ENCODE peak calls at places on chromosomes 11 and 22, in seven cellular contexts. V, I, L, T, F, C and P are unnamed samples.

GRCh38 chr22:24525416-24526037 is 29.4 kb downstream of the GUCD1 start:
- DNase-seq in F (peak), V (peak), L (peak), I (peak), T (peak), C (peak), P (peak)

GRCh38 chr22:41256898-41257260 is 16.1 kb upstream of the CHADL start:
- DNase-seq in L (no peak), V (no peak), I (no peak), T (no peak), F (no peak), C (peak), P (no peak)

GRCh38 chr22:32528316-32528715 is 53.7 kb downstream of the FBXO7 start:
- DNase-seq in T (no peak), I (no peak), V (no peak), C (no peak), L (peak), F (no peak), P (no peak)

GRCh38 chr11:4480577-4481539 is 1.6 kb upstream of the OR52K1 start:
- DNase-seq in T (no peak), I (no peak), F (no peak), C (peak), V (no peak), L (no peak), P (peak)

GRCh38 chr11:89182773-89183172 is 5.1 kb downstream of the TYR start:
- DNase-seq in T (no peak), I (no peak), V (no peak), C (no peak), F (no peak), L (no peak), P (peak)

GRCh38 chr11:2557381-2557780 is 112.6 kb downstream of the KCNQ1 start:
- DNase-seq in I (no peak), C (no peak), T (no peak), V (no peak), L (peak), F (no peak), P (no peak)

GRCh38 chr11:72832301-72833082 is 18.3 kb downstream of the ATG16L2 start:
- DNase-seq in C (no peak), L (no peak), V (no peak), F (no peak), T (no peak), I (no peak), P (no peak)

GRCh38 chr11:92401507-92401906 is 176.9 kb downstream of the FAT3 start:
- DNase-seq in T (no peak), V (no peak), I (no peak), C (no peak), F (no peak), L (no peak), P (no peak)

GRCh38 chr22:19687561-19688300 is 26.6 kb upstream of the SEPTIN5 start:
- DNase-seq in V (no peak), I (no peak), C (no peak), L (no peak), T (no peak), F (peak), P (peak)

GRCh38 chr11:129190087-129190486 is 2.0 kb downstream of the ARHGAP32 start:
- DNase-seq in T (no peak), V (no peak), L (no peak), C (no peak), F (peak), I (peak), P (peak)

GRCh38 chr22:19430890-19431541 is 517 bp downstream of the HIRA start:
- DNase-seq in C (no peak), L (no peak), F (peak), T (no peak), I (peak), V (peak), P (peak)

GRCh38 chr11:34468209-34468841 is 29.6 kb downstream of the CAT start:
- DNase-seq in L (no peak), F (peak), C (peak), I (peak), T (peak), V (peak), P (peak)

GRCh38 chr11:70082829-70083228 is 4.7 kb downstream of the ANO1 start:
- DNase-seq in C (no peak), V (peak), T (no peak), F (peak), I (no peak), L (no peak), P (no peak)

GRCh38 chr11:126716456-126717083 is 284.0 kb downstream of the KIRREL3 start:
- DNase-seq in T (peak), F (peak), C (peak), V (peak), I (peak), L (no peak), P (peak)

GRCh38 chr11:48341466-48341865 is 16.7 kb downstream of the OR4C3 start:
- DNase-seq in L (no peak), C (no peak), F (no peak), I (no peak), T (no peak), V (peak), P (no peak)

GRCh38 chr11:496834-497564 is 10.0 kb downstream of the RNH1 start:
- DNase-seq in V (no peak), C (no peak), L (no peak), F (no peak), T (no peak), I (no peak), P (no peak)

GRCh38 chr11:64608636-64609035 is 17.6 kb downstream of the SLC22A12 start:
- DNase-seq in T (no peak), F (no peak), I (no peak), C (no peak), V (no peak), L (no peak), P (no peak)

GRCh38 chr11:65486570-65487466 is 12.0 kb upstream of the MALAT1 start:
- DNase-seq in F (no peak), I (peak), V (no peak), C (no peak), L (peak), T (no peak), P (no peak)

GRCh38 chr11:103877221-103877620 is 159.2 kb upstream of the DDI1 start:
- DNase-seq in V (no peak), T (no peak), I (no peak), C (no peak), F (no peak), L (no peak), P (peak)
- TF ChIP-seq CTCF in V (peak), T (no peak), I (no peak), C (peak), F (no peak), L (no peak), P (peak)

DNA sequence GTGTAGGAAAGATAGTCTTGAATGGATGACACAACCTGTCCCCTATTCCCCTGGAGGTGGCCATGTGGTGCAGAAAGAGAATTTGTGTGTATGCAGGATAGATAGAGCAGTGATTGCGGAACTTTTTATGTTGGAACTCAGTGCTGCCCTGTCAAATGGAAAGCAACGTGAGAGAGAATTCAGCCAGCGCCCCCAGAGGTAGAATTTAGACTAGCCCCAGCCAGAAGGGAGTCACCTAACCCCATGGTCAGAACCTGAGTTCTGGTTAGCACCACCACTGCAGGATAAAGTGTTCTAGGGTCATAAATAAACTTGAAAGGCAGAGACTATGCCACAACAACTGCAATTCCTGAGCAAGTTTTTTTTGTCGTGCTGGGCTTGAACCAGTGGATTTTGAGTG is 152.9 kb upstream of the GRIA4 start:
- DNase-seq in T (no peak), I (no peak), L (no peak), V (no peak), C (no peak), F (no peak), P (no peak)
- TF ChIP-seq CTCF in T (no peak), I (no peak), L (no peak), V (no peak), C (peak), F (no peak), P (peak)

GRCh38 chr11:112554586-112554985 is 293.9 kb upstream of the PLET1 start:
- DNase-seq in V (no peak), I (no peak), F (no peak), T (no peak), L (no peak), C (no peak), P (no peak)
- TF ChIP-seq CTCF in V (no peak), I (no peak), F (no peak), T (no peak), L (no peak), C (no peak), P (no peak)

DNA sequence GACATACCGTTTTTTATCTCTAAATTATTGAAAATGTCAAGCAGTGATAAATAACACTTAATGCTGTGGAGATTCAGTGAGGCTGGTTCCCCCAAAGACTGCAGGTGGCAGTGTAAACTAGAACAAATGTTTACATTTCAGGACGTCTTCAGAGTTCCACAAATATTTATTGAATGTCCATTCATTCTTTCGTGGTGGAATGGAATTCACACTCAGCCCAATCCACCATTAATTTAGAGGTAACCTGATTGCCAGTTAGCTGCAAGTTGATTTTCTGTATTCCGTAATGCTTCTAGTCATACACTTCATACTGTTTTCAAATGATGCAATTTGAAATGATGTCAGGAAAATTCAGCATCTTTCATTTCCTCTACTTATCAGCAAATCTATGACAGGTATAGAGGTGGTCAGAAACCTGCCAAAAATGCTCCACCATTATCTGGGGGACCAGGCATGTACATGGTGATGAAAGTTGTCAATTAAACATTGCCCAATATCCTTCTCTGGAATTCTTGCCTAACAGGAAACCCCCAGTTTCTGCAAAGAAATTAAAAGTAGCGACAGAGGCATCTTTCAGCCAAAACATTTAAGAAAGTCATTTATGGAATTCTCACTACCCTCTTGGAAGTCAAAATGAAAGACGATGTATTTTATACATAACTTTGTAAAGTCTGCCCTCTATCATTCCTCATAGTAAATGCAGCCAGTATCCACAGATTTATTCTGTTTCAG is 94.3 kb upstream of the BMAL1 start:
- DNase-seq in V (peak), C (peak), T (no peak), F (no peak), I (no peak), L (no peak), P (peak)
- TF ChIP-seq CTCF in V (peak), C (peak), T (peak), F (peak), I (peak), L (peak), P (peak)

GRCh38 chr11:97451441-97451840 is 1061.6 kb downstream of the JRKL start:
- DNase-seq in F (no peak), I (no peak), T (no peak), V (no peak), L (no peak), C (no peak), P (no peak)

GRCh38 chr11:97460091-97460490 is 1070.3 kb downstream of the JRKL start:
- DNase-seq in L (no peak), T (no peak), C (no peak), F (no peak), V (no peak), I (no peak), P (no peak)

DNA sequence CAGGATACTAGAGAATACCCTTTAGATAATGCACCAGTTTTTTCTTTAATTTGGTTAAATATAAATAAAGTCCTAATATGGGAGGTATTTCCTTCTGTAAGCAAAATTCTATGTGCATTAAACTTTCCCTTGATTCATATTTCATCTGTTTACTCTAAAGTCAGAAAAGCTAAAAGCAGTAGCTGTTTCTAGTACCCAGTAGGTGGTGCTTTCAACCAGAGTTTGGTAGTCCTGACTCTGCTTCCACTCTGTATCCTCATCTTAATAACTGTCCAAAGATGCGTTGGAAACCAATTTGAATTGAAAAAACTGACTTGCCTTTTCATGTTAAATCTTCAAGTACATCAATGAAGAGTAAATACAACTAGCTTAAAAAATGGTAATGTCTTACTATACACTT is 1065.2 kb downstream of the JRKL start:
- DNase-seq in F (no peak), C (peak), T (no peak), I (no peak), L (no peak), V (peak), P (no peak)
- TF ChIP-seq CTCF in F (no peak), C (peak), T (no peak), I (no peak), L (no peak), V (peak), P (no peak)

GRCh38 chr22:39595622-39596182 is 25.1 kb downstream of the CACNA1I start:
- DNase-seq in F (no peak), L (no peak), V (no peak), I (no peak), C (no peak), T (no peak), P (no peak)

GRCh38 chr22:39596601-39597000 is 26.0 kb downstream of the CACNA1I start:
- DNase-seq in L (no peak), F (no peak), I (no peak), C (no peak), T (no peak), V (no peak), P (no peak)

GRCh38 chr22:39600491-39601179 is 30.1 kb downstream of the CACNA1I start:
- DNase-seq in V (no peak), L (no peak), F (no peak), I (no peak), C (no peak), T (no peak), P (no peak)

GRCh38 chr22:39597236-39597869 is 26.8 kb downstream of the CACNA1I start:
- DNase-seq in L (no peak), C (no peak), I (no peak), V (no peak), T (no peak), F (no peak), P (no peak)

GRCh38 chr22:39598017-39598965 is 27.7 kb downstream of the CACNA1I start:
- DNase-seq in L (no peak), T (peak), I (peak), V (peak), F (peak), C (no peak), P (no peak)
- TF ChIP-seq CTCF in L (no peak), T (no peak), I (peak), V (peak), F (no peak), C (peak), P (no peak)

DNA sequence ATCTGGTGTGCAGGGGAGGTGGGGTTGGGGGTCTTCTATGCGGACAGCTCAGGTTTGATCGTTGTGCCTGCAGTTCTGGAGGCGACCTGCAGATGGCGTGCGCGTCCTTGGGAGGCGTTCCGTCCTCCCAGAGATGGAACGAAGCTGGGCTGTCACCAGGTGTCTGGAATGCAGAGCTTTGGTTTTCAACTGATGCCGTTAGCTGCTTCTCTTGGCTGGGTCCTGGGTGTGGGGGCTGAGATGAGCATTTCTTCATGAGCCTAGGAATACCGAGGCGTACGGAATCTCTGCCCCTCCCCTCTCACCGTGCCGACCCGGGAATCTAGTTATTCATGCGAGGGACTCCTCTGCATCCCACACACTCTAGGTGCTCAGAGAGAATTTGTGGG is 98.6 kb downstream of the CEP164 start:
- DNase-seq in I (peak), L (peak), V (peak), C (peak), T (peak), F (peak), P (peak)
- TF ChIP-seq CTCF in I (peak), L (peak), V (peak), C (peak), T (peak), F (peak), P (peak)

GRCh38 chr11:102284008-102284407 is 33.3 kb upstream of the BIRC3 start:
- DNase-seq in C (no peak), T (no peak), I (no peak), F (no peak), V (no peak), L (no peak), P (no peak)

GRCh38 chr11:102280237-102280833 is 36.9 kb upstream of the BIRC3 start:
- DNase-seq in L (no peak), I (peak), F (peak), T (no peak), C (no peak), V (no peak), P (no peak)

GRCh38 chr11:102276302-102277182 is 40.7 kb upstream of the BIRC3 start:
- DNase-seq in F (no peak), I (no peak), L (no peak), C (no peak), T (no peak), V (no peak), P (peak)

GRCh38 chr11:102283088-102283487 is 34.2 kb upstream of the BIRC3 start:
- DNase-seq in L (no peak), V (no peak), T (no peak), C (no peak), F (no peak), I (no peak), P (peak)

GRCh38 chr11:102279641-102280170 is 37.6 kb upstream of the BIRC3 start:
- DNase-seq in V (peak), T (no peak), F (peak), I (peak), L (no peak), C (peak), P (peak)
- TF ChIP-seq CTCF in V (peak), T (no peak), F (no peak), I (no peak), L (peak), C (peak), P (peak)

GRCh38 chr11:15913261-15913660 is 443.1 kb downstream of the SOX6 start:
- DNase-seq in V (no peak), L (no peak), T (no peak), F (no peak), C (no peak), I (no peak), P (no peak)
- TF ChIP-seq CTCF in V (no peak), L (no peak), T (no peak), F (no peak), C (peak), I (no peak), P (no peak)

DNA sequence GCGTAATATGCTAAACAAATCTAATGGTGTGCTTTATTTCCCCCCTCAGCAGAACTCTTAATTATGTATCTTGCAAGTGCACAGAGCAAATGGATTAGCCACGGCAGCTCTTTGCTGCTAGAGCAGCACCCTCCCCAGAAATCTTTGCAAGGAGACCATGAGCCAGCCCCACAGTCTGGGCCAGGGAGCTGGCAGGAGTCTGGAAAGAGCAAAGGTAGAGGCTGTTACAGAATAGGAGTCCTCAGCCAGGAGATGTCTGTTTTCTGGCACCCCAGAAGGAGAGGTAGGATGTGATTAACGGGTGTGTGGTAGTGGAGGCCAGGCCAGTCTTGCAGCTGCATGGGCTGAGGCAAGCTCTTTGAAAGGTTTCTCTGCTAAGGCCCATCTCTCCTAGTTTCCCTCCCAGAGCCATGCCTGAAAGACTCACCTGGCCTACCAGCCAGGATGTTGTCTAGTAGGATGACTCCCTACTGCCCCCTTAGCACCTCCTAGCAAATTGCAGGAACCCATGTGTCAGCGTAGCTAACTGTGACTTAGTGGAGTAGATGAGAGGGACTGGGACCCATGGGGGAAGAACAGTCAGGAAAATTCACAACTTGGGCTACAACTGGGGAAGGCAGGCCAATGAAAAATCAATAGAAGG is 557.2 kb downstream of the BUD13 start:
- DNase-seq in F (no peak), T (no peak), V (no peak), C (no peak), I (no peak), L (no peak), P (no peak)
- TF ChIP-seq CTCF in F (no peak), T (no peak), V (peak), C (peak), I (no peak), L (no peak), P (peak)